ENCODE peak calls at places on chromosomes 7 and 10, in seven cellular contexts. D is SK-N-SH, O is PC-3, A is astrocyte of the spinal cord, R is ascending aorta, S is left lung, F is colonic mucosa. I is an unnamed sample.

GRCh38 chr10:24685958-24686540 is 37.6 kb downstream of the ARHGAP21 start:
- DNase-seq in D (no peak), F (no peak), R (no peak), O (no peak), A (peak; percentile 45), S (no peak), I (no peak)

GRCh38 chr10:69051303-69051702 is 36.6 kb upstream of the SRGN start:
- DNase-seq in S (no peak), O (no peak), A (peak; percentile 9), F (no peak), R (peak; percentile 77), D (no peak), I (peak; percentile 88)

GRCh38 chr10:62900829-62901571 is 84.8 kb upstream of the EGR2 start:
- DNase-seq in A (no peak), O (peak; percentile 57), F (no peak), S (no peak), R (no peak), D (no peak), I (no peak)

GRCh38 chr10:32932330-32932729 is 25.7 kb downstream of the ITGB1 start:
- DNase-seq in O (no peak), F (no peak), R (no peak), S (no peak), A (no peak), D (no peak), I (no peak)

GRCh38 chr7:98697485-98698240 is 80.6 kb downstream of the NPTX2 start:
- DNase-seq in R (no peak), D (no peak), A (no peak), F (no peak), S (no peak), O (no peak), I (no peak)

GRCh38 chr10:81108516-81109199 is 571.0 kb downstream of the SH2D4B start:
- DNase-seq in A (no peak), F (peak; percentile 20), R (no peak), D (no peak), S (no peak), O (no peak), I (no peak)

GRCh38 chr7:107659666-107660065 is 962 bp upstream of the SLC26A4 start:
- DNase-seq in D (no peak), O (peak; percentile 44), S (no peak), A (peak; percentile 74), R (no peak), F (no peak), I (no peak)

GRCh38 chr10:308572-309085 is 173.4 kb downstream of the ZMYND11 start:
- DNase-seq in D (no peak), O (no peak), R (no peak), S (no peak), A (no peak), F (peak; percentile 31), I (no peak)

GRCh38 chr7:151624246-151624928 is 104.7 kb upstream of the RHEB start:
- DNase-seq in R (peak; percentile 56), F (no peak), D (no peak), A (no peak), S (no peak), O (no peak), I (no peak)

GRCh38 chr10:27625452-27626345 is 119.9 kb downstream of the MKX start:
- DNase-seq in R (no peak), S (no peak), D (no peak), F (no peak), A (no peak), O (no peak), I (no peak)

GRCh38 chr7:102875700-102876192 is 37.1 kb upstream of the LRRC17 start:
- DNase-seq in A (peak; percentile 99), R (peak; percentile 77), D (no peak), F (no peak), O (peak; percentile 97), S (no peak), I (peak; percentile 44)

GRCh38 chr10:132102071-132102716 is 36.4 kb downstream of the JAKMIP3 start:
- DNase-seq in F (no peak), R (no peak), A (no peak), D (no peak), S (peak; percentile 70), O (no peak), I (peak; percentile 43)

GRCh38 chr10:77080361-77081027 is 557.1 kb downstream of the KCNMA1 start:
- DNase-seq in O (peak; percentile 59), D (no peak), R (no peak), S (no peak), F (no peak), A (no peak), I (no peak)

GRCh38 chr10:55024718-55025117 is 223.7 kb upstream of the PCDH15 start:
- DNase-seq in S (no peak), R (no peak), A (no peak), O (no peak), D (peak; percentile 39), F (no peak), I (no peak)

GRCh38 chr10:127148066-127148932 is 48.1 kb downstream of the INSYN2A start:
- DNase-seq in A (peak; percentile 92), S (no peak), R (no peak), O (peak; percentile 87), F (no peak), D (no peak), I (no peak)

GRCh38 chr7:116552616-116553015 is 27.8 kb downstream of the CAV1 start:
- DNase-seq in S (no peak), F (no peak), R (no peak), O (peak; percentile 50), D (no peak), A (peak; percentile 36), I (no peak)

GRCh38 chr10:132953428-132953827 is 11.1 kb upstream of the CFAP46 start:
- DNase-seq in S (no peak), D (no peak), A (no peak), R (no peak), F (no peak), O (no peak), I (no peak)

GRCh38 chr10:91907914-91908357 is 1.4 kb downstream of the FGFBP3 start:
- DNase-seq in S (no peak), O (no peak), F (peak; percentile 28), D (no peak), R (no peak), A (no peak), I (no peak)

GRCh38 chr10:6843477-6843876 is 263.4 kb upstream of the PRKCQ start:
- DNase-seq in S (no peak), R (no peak), F (no peak), O (no peak), D (no peak), A (no peak), I (peak; percentile 56)

GRCh38 chr7:4725014-4725951 is 43.2 kb downstream of the FOXK1 start:
- DNase-seq in O (peak; percentile 60), S (peak; percentile 94), A (peak; percentile 98), D (peak; percentile 73), F (peak; percentile 51), R (peak; percentile 93), I (peak; percentile 72)

GRCh38 chr10:29530112-29530976 is 104.4 kb downstream of the SVIL start:
- DNase-seq in D (no peak), F (no peak), A (no peak), R (no peak), S (no peak), O (no peak), I (no peak)

GRCh38 chr10:12403119-12403518 is 53.8 kb downstream of the CAMK1D start:
- DNase-seq in A (no peak), D (no peak), R (no peak), S (no peak), F (no peak), O (no peak), I (no peak)

GRCh38 chr10:122128357-122128756 is 139.4 kb downstream of the TACC2 start:
- DNase-seq in R (peak; percentile 80), D (no peak), O (no peak), S (no peak), F (no peak), A (peak; percentile 39), I (no peak)

GRCh38 chr10:11913184-11913641 is 90.1 kb downstream of the PROSER2 start:
- DNase-seq in F (no peak), D (no peak), R (no peak), A (no peak), O (no peak), S (no peak), I (no peak)

DNA sequence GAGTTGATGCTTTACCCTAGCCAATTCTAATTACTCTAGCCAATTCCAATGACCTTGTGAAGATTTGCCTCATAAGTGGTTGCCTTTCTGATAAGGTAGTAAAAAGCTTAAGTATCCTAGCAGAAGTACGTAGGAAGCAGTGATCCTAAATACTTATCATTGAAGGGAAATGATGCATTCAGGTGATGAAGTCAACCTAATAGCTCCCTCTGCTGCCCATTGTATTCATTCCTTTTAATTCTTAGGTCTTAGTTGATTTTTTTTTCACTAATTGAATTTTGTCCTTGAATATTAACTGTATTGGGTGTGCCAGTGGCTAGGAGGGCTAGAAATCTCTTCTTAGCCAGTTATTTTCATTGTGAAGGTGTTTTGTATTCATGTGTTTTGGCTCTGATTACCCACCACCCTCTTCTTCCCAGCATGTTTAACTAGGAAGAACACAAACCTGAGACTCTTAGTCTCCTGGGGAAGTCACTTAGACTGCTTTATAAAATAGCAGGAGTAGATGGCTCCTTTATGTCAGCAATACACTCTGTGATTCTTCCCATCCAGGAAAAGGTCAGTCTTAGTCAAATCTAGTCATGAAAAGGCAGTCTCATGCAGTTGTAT is 46.3 kb downstream of the PLEKHA8 start:
- DNase-seq in D (peak; percentile 32), F (no peak), A (peak; percentile 52), O (peak; percentile 70), S (no peak), R (no peak), I (no peak)
- TF ChIP-seq CTCF in D (peak; percentile 75), F (peak; percentile 28), A (peak; percentile 49), O (peak; percentile 78), S (no peak), R (peak; percentile 23), I (peak; percentile 39)

GRCh38 chr7:78095549-78095948 is 297.0 kb downstream of the PHTF2 start:
- DNase-seq in F (no peak), S (no peak), R (no peak), D (no peak), O (no peak), A (peak; percentile 55), I (no peak)
- TF ChIP-seq CTCF in F (no peak), S (no peak), R (no peak), D (peak; percentile 39), O (no peak), A (no peak), I (no peak)

GRCh38 chr10:47047577-47048532 is 136.6 kb downstream of the PTPN20 start:
- DNase-seq in R (peak; percentile 85), O (peak; percentile 74), D (peak; percentile 69), S (peak; percentile 94), F (peak; percentile 81), A (peak; percentile 69), I (peak; percentile 74)
- TF ChIP-seq CTCF in R (peak; percentile 89), O (peak; percentile 75), D (peak; percentile 71), S (peak; percentile 91), F (peak; percentile 95), A (peak; percentile 87), I (peak; percentile 87)

GRCh38 chr10:116278832-116279231 is 5.8 kb upstream of the GFRA1 start:
- DNase-seq in F (no peak), O (no peak), R (no peak), A (no peak), S (no peak), D (no peak), I (no peak)

GRCh38 chr10:116270691-116271592 is 2.1 kb downstream of the GFRA1 start:
- DNase-seq in A (no peak), O (no peak), R (no peak), D (peak; percentile 73), S (peak; percentile 75), F (peak; percentile 28), I (no peak)

GRCh38 chr10:116272497-116273221 is at the start of gene GFRA1:
- DNase-seq in D (peak; percentile 79), R (no peak), O (no peak), S (peak; percentile 78), A (no peak), F (no peak), I (no peak)

GRCh38 chr10:116271593-116272496 is 1.2 kb downstream of the GFRA1 start:
- DNase-seq in D (peak; percentile 75), A (no peak), R (no peak), O (no peak), S (peak; percentile 80), F (no peak), I (no peak)

GRCh38 chr10:116274141-116274861 is 1.3 kb upstream of the GFRA1 start:
- DNase-seq in D (peak; percentile 74), R (no peak), A (peak; percentile 24), O (no peak), S (no peak), F (no peak), I (no peak)
- TF ChIP-seq CTCF in D (no peak), R (no peak), A (no peak), O (no peak), S (no peak), F (no peak), I (no peak)